ENCODE peak calls at places on chromosomes 13 and 19, in six cellular contexts. A is cardiac muscle cell; H is NCI-H748 treated with DMSO at 0.1 percent for 48 hours; G is uterus; O is stimulated activated CD4-positive, alpha-beta T cell treated with anti-CD3 and anti-CD28 coated beads, Interleukin-1b, Interleukin-23, amount 100 ng/mL, for 24 hours; K is OCI-M1. D is an unnamed sample.
A peak's percentile ranks its signal among the peaks of the same experiment; 100 is the strongest.

GRCh38 chr19:7862413-7862951 is 11.7 kb downstream of the PRR36 start:
- DNase-seq in K (peak; percentile 36), A (peak; percentile 95), O (peak; percentile 27), G (no peak), H (no peak), D (no peak)

GRCh38 chr13:101925731-101926130 is 473.3 kb downstream of the ITGBL1 start:
- DNase-seq in O (no peak), H (peak; percentile 74), K (no peak), A (no peak), G (no peak), D (no peak)

GRCh38 chr19:27779953-27780352 is 1433.0 kb downstream of the UQCRFS1 start:
- DNase-seq in K (peak; percentile 88), A (no peak), O (no peak), G (no peak), H (no peak), D (no peak)

GRCh38 chr13:35144496-35144895 is 202.4 kb downstream of the NBEA start:
- DNase-seq in K (no peak), A (no peak), G (no peak), H (no peak), O (no peak), D (no peak)

GRCh38 chr19:34416021-34416545 is 11.9 kb downstream of the PDCD2L start:
- DNase-seq in H (no peak), O (no peak), A (no peak), K (no peak), G (no peak), D (no peak)

GRCh38 chr13:101092985-101093384 is 323.3 kb downstream of the NALCN start:
- DNase-seq in H (no peak), A (no peak), O (no peak), K (no peak), G (no peak), D (no peak)

GRCh38 chr19:8050274-8051096 is 2.1 kb upstream of the CCL25 start:
- DNase-seq in K (peak; percentile 100), O (peak; percentile 75), G (peak; percentile 53), A (peak; percentile 96), H (peak; percentile 63), D (peak; percentile 56)

GRCh38 chr19:29506619-29506911 is 19.2 kb upstream of the VSTM2B start:
- DNase-seq in A (no peak), O (no peak), K (no peak), H (no peak), G (no peak), D (no peak)

GRCh38 chr13:98466634-98467236 is 110.2 kb downstream of the STK24 start:
- DNase-seq in O (no peak), K (peak; percentile 40), A (peak; percentile 52), G (no peak), H (no peak), D (no peak)

GRCh38 chr19:6241680-6242079 is 38.1 kb downstream of the MLLT1 start:
- DNase-seq in A (no peak), H (no peak), G (no peak), O (no peak), K (no peak), D (no peak)

GRCh38 chr13:107590556-107590955 is 624.8 kb downstream of the LIG4 start:
- DNase-seq in O (no peak), K (no peak), G (no peak), A (no peak), H (no peak), D (no peak)

GRCh38 chr13:88675997-88676396 is 1004.8 kb downstream of the SLITRK5 start:
- DNase-seq in H (no peak), G (no peak), K (no peak), A (no peak), O (no peak), D (no peak)

GRCh38 chr13:50829896-50830295 is 13.6 kb downstream of the DLEU7 start:
- DNase-seq in H (no peak), G (no peak), A (no peak), O (no peak), K (no peak), D (no peak)

GRCh38 chr19:11887247-11887617 is 350 bp upstream of the ZNF69 start:
- DNase-seq in G (no peak), A (no peak), H (no peak), K (no peak), O (no peak), D (no peak)

GRCh38 chr19:28578208-28578607 is 634.7 kb downstream of the UQCRFS1 start:
- DNase-seq in G (no peak), A (no peak), K (no peak), H (no peak), O (no peak), D (no peak)

GRCh38 chr19:48874309-48875135 is 2.3 kb downstream of the PPP1R15A start:
- DNase-seq in A (no peak), G (peak; percentile 49), O (no peak), H (no peak), K (peak; percentile 75), D (peak; percentile 39)

GRCh38 chr19:38264486-38265212 is at the start of gene SPINT2:
- DNase-seq in G (no peak), H (no peak), A (peak; percentile 89), O (no peak), K (peak; percentile 94), D (no peak)

GRCh38 chr13:58452123-58452623 is 820.6 kb downstream of the PCDH17 start:
- DNase-seq in K (no peak), A (no peak), O (no peak), G (no peak), H (no peak), D (no peak)

GRCh38 chr19:30855475-30855874 is 483.3 kb downstream of the ZNF536 start:
- DNase-seq in K (no peak), H (no peak), A (no peak), G (no peak), O (no peak), D (no peak)

GRCh38 chr13:80612804-80613203 is 271.9 kb upstream of the SPRY2 start:
- DNase-seq in O (no peak), G (no peak), K (no peak), A (no peak), H (no peak), D (no peak)

GRCh38 chr13:30332516-30333165 is 25.3 kb upstream of the KATNAL1 start:
- DNase-seq in O (no peak), K (no peak), A (no peak), H (no peak), G (no peak), D (peak; percentile 45)

GRCh38 chr19:4639531-4640246 is 373 bp downstream of the TNFAIP8L1 start:
- DNase-seq in A (no peak), H (no peak), O (no peak), K (no peak), G (peak; percentile 53), D (no peak)

GRCh38 chr19:37845932-37846331 is 60.5 kb downstream of the WDR87 start:
- DNase-seq in H (no peak), G (no peak), A (no peak), O (no peak), K (no peak), D (no peak)

GRCh38 chr13:40031031-40031430 is 375.6 kb downstream of the COG6 start:
- DNase-seq in O (no peak), K (no peak), H (no peak), A (no peak), G (no peak), D (no peak)

GRCh38 chr19:16061943-16062342 is 14.4 kb upstream of the TPM4 start:
- DNase-seq in O (no peak), H (no peak), A (no peak), G (no peak), K (no peak), D (no peak)

GRCh38 chr19:53936035-53936434 is 26.7 kb upstream of the CACNG8 start:
- DNase-seq in K (no peak), G (no peak), O (no peak), A (no peak), H (no peak), D (no peak)

GRCh38 chr19:17950310-17951150 is 16.4 kb upstream of the KCNN1 start:
- DNase-seq in G (no peak), H (no peak), K (no peak), O (no peak), A (peak; percentile 51), D (no peak)

GRCh38 chr13:97364827-97365226 is 69.1 kb upstream of the RAP2A start:
- DNase-seq in G (no peak), H (no peak), K (no peak), O (no peak), A (no peak), D (no peak)

GRCh38 chr19:4064073-4064550 is 2.6 kb downstream of the ZBTB7A start:
- DNase-seq in G (no peak), H (no peak), A (peak; percentile 20), K (no peak), O (no peak), D (no peak)

GRCh38 chr13:111468037-111468959 is 147.9 kb downstream of the TEX29 start:
- DNase-seq in A (no peak), H (no peak), G (no peak), O (no peak), K (no peak), D (no peak)

GRCh38 chr13:24159362-24159761 is 1.2 kb upstream of the SPATA13 start:
- DNase-seq in H (no peak), K (no peak), O (no peak), A (no peak), G (no peak), D (no peak)

GRCh38 chr19:4464815-4465581 is 7.1 kb upstream of the HDGFL2 start:
- DNase-seq in A (no peak), K (no peak), H (no peak), G (no peak), O (no peak), D (no peak)

GRCh38 chr19:4292515-4292914 is 9.7 kb downstream of the TMIGD2 start:
- DNase-seq in O (no peak), K (no peak), G (no peak), H (no peak), A (no peak), D (no peak)

D was measured in LoVo.